ENCODE peak calls at places on chromosomes 3 and 15, in seven cellular contexts. I is cardiac fibroblast, M is left lung, O is heart left ventricle, C is astrocyte of the spinal cord, N is dorsolateral prefrontal cortex, Y is WTC11. H is an unnamed sample.

GRCh38 chr3:111739241-111739952 is 119.7 kb upstream of the PHLDB2 start:
- DNase-seq in O (peak; percentile 45), Y (no peak), N (no peak), M (no peak), C (peak; percentile 81), I (peak; percentile 89), H (no peak)

GRCh38 chr3:143793971-143794370 is 54.3 kb downstream of the SLC9A9 start:
- DNase-seq in M (no peak), N (no peak), C (no peak), I (no peak), Y (no peak), O (no peak), H (no peak)

GRCh38 chr15:72342385-72342784 is 22.4 kb upstream of the CELF6 start:
- DNase-seq in N (no peak), M (no peak), Y (peak; percentile 82), O (no peak), I (peak; percentile 41), C (no peak), H (no peak)

GRCh38 chr3:55431041-55431440 is 56.1 kb downstream of the WNT5A start:
- DNase-seq in N (no peak), C (no peak), Y (no peak), M (no peak), I (no peak), O (no peak), H (no peak)

GRCh38 chr3:13348671-13349396 is 71.3 kb downstream of the NUP210 start:
- DNase-seq in Y (peak; percentile 38), I (no peak), O (no peak), M (no peak), C (peak; percentile 88), N (no peak), H (no peak)

GRCh38 chr15:25670025-25670554 is 193.0 kb downstream of the ATP10A start:
- DNase-seq in N (peak; percentile 59), M (peak; percentile 60), I (peak; percentile 45), C (peak; percentile 89), Y (peak; percentile 76), O (peak; percentile 79), H (no peak)

GRCh38 chr3:32593903-32594525 is 23.4 kb upstream of the DYNC1LI1 start:
- DNase-seq in Y (no peak), C (peak; percentile 26), M (no peak), N (no peak), O (no peak), I (peak; percentile 84), H (no peak)

GRCh38 chr3:155106059-155106458 is 25.9 kb downstream of the MME start:
- DNase-seq in N (no peak), M (no peak), C (no peak), O (no peak), Y (no peak), I (no peak), H (no peak)

GRCh38 chr3:69890094-69890493 is 109.4 kb upstream of the SAMMSON start:
- DNase-seq in Y (no peak), N (no peak), I (peak; percentile 21), C (no peak), O (no peak), M (no peak), H (no peak)

GRCh38 chr3:116579843-116580242 is 129.7 kb upstream of the TUSC7 start:
- DNase-seq in C (peak; percentile 25), O (no peak), I (peak; percentile 2), M (no peak), N (no peak), Y (peak; percentile 13), H (no peak)

GRCh38 chr3:112815981-112816380 is 30.7 kb downstream of the CD200R1L start:
- DNase-seq in N (no peak), C (no peak), I (peak; percentile 20), M (no peak), Y (no peak), O (no peak), H (no peak)

GRCh38 chr3:114270019-114270418 is 23.8 kb upstream of the TIGIT start:
- DNase-seq in Y (no peak), C (no peak), I (no peak), M (no peak), N (no peak), O (no peak), H (no peak)

GRCh38 chr3:89576417-89576816 is 469.0 kb downstream of the EPHA3 start:
- DNase-seq in Y (no peak), I (no peak), O (no peak), N (no peak), M (no peak), C (no peak), H (no peak)

DNA sequence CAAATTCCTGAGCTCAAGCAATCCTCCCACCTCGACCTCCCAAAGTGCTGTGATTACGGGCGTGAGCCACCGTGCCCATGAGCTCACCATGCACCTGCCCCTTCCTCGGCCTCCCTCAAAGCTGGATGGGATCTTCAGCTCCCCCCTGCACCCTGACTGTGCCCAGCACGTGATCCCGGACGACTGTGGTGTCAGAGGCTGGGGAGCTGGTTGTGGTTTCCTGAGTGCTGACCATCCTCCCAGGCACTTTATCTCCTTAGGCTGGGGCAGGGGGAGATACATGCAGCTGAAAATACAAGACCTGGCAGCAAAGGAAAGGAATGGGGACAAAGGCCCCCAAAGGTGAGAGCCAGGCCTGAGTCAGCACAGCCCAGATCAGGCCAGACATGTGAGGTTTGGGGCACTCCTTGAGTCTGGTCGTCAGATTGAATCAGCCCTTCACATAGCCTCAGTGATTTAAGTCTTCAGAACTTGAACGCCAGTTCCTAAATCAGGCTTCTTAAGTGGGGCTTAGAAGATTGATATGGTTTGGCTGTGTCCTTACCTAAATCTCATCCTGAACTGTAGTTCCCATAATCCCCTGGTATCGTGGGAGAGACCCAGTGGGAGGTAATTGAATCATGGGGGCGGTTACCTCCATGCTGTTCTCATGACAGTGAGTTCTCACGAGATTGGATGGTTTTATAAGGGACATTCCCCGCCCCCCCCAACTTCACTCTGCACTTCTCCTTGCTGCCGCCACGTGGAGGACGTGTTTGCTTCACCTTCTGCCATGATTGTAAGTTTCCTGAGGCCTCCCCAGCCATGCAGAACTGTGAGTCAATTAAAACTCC is 35.8 kb downstream of the PRKCD start:
- DNase-seq in Y (peak; percentile 62), C (peak; percentile 66), O (no peak), I (peak; percentile 73), M (no peak), N (no peak), H (no peak)
- TF ChIP-seq CTCF in Y (no peak), C (no peak), O (peak; percentile 9), I (no peak), M (no peak), N (no peak), H (no peak)

GRCh38 chr3:152724270-152724669 is 110.7 kb upstream of the P2RY1 start:
- DNase-seq in C (no peak), O (no peak), I (no peak), M (no peak), Y (no peak), N (no peak), H (no peak)
- TF ChIP-seq CTCF in C (no peak), O (no peak), I (no peak), M (no peak), Y (no peak), N (no peak), H (no peak)

DNA sequence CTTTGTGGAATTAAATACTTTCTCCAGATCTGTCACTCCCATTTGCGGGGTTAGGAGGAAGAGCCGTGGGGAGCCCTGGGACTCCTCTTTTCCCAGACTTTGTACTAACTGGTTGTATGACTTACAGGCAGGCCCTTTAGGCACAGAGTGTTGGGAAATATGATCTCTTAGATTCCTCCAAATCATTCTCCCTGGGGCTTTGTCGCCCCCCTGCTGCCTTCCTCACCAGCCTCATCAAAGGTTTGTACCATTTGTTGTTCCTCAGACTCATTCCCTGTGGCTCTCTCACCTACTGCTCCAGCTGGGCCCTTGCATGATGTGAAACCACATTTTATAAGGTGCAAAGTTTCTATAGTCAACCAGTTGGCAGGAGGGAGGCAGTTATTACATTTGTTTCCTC is 56.4 kb downstream of the CRYGS start:
- DNase-seq in N (no peak), Y (no peak), I (no peak), C (no peak), M (no peak), O (no peak), H (no peak)
- TF ChIP-seq CTCF in N (no peak), Y (no peak), I (no peak), C (peak; percentile 19), M (no peak), O (peak; percentile 32), H (no peak)

DNA sequence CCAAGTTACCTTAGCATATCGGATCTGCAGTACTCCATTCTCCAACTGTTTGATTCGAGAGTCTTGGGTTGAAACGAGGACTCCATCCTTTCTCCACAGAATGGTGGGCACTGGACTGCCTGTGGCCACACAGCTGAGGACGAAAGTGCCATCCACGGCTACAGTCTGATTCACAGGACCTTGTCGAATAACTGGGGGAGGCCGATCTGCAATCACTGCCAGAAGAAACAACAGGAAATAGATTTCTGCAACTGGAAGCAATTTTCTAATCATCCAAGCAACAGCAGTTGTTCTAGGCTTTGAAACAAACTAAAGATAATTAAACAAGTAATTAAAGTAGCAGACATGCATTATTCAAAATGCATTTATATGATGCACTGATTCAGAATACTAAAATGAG is 1097.7 kb downstream of the ROBO1 start:
- DNase-seq in Y (no peak), O (no peak), C (no peak), I (no peak), M (no peak), N (no peak), H (no peak)
- TF ChIP-seq CTCF in Y (no peak), O (no peak), C (no peak), I (no peak), M (no peak), N (no peak), H (no peak)

GRCh38 chr15:29938701-29939340 is 116.6 kb upstream of the TJP1 start:
- DNase-seq in M (no peak), Y (no peak), O (no peak), I (no peak), N (no peak), C (no peak), H (no peak)
- TF ChIP-seq CTCF in M (no peak), Y (no peak), O (peak; percentile 38), I (peak; percentile 13), N (peak; percentile 48), C (peak; percentile 37), H (no peak)

DNA sequence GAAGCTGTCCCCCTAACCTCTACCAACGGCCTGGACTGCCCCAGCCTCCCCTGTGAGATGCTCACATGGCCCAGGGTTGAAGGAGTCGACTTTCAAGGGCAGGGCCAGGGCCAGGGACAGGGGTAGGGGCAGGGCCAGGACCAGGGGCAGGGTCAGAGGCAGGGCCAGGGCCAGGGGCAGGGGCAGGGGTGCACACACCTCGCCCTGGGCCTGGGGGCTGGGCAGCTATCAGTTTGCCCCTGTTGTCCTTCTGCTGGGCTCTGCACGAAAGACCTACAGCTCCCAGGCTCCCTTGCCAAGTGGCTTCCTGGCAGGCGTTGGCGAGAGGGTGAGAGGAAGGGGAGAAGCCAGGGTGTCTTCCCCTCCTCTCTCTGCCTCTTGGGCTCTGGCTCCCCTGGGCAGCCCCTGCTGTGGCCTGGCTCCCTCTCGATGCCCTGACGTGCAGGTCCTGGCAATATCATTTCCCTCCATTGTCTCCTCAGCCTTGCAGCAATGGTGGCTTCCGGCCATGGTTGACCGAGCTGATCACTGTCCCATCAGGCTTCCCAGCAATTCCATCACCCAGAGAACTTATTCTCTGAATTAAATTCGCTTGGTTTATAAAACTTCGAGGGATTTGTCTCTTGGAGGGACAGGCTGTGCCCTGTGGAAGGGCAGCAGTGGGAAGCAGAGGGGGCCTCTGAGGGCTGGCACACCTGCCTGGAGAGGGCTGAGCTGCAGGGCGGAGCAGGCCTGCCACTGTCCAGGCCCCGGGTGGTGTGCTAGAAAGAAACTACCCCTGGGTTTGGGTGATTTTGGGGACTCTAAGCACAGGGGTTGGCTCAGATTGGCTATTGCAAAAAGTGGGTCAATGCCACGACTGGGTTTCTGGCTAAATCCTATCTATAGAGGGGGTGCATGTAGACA is 13.9 kb downstream of the PRR23E start:
- DNase-seq in I (no peak), N (no peak), Y (no peak), M (no peak), C (no peak), O (no peak), H (no peak)
- TF ChIP-seq CTCF in I (no peak), N (no peak), Y (no peak), M (no peak), C (no peak), O (no peak), H (no peak)

H was measured in natural killer cell.